ENCODE peak calls at places on chromosomes 6 and 20, in five cellular contexts. One of them, this sample, is unnamed.

GRCh38 chr6:131063028-131063763 is at the start of gene EPB41L2:
- DNase-seq in ureter: peak
- DNase-seq in small intestine: peak
- DNase-seq in SHP77 treated with DMSO at 0.1 percent for 48 hours: peak
- DNase-seq in uterus: peak
- DNase-seq in this sample: peak

GRCh38 chr20:58982406-58983114 is 1.5 kb downstream of the NELFCD start:
- DNase-seq in ureter: no peak
- DNase-seq in small intestine: no peak
- DNase-seq in SHP77 treated with DMSO at 0.1 percent for 48 hours: no peak
- DNase-seq in uterus: no peak
- DNase-seq in this sample: no peak

GRCh38 chr20:61899971-61900370 is 165.7 kb downstream of the TAF4 start:
- DNase-seq in ureter: no peak
- DNase-seq in small intestine: no peak
- DNase-seq in SHP77 treated with DMSO at 0.1 percent for 48 hours: no peak
- DNase-seq in uterus: no peak
- DNase-seq in this sample: no peak

GRCh38 chr20:32707691-32708581 is 34.2 kb upstream of the C20orf203 start:
- DNase-seq in ureter: no peak
- DNase-seq in small intestine: no peak
- DNase-seq in SHP77 treated with DMSO at 0.1 percent for 48 hours: no peak
- DNase-seq in uterus: no peak
- DNase-seq in this sample: no peak

GRCh38 chr6:16472349-16473069 is 234.1 kb downstream of the GMPR start:
- DNase-seq in ureter: no peak
- DNase-seq in small intestine: no peak
- DNase-seq in SHP77 treated with DMSO at 0.1 percent for 48 hours: no peak
- DNase-seq in uterus: no peak
- DNase-seq in this sample: no peak

GRCh38 chr6:7058250-7058923 is 49.4 kb upstream of the RREB1 start:
- DNase-seq in ureter: peak
- DNase-seq in small intestine: peak
- DNase-seq in SHP77 treated with DMSO at 0.1 percent for 48 hours: no peak
- DNase-seq in uterus: no peak
- DNase-seq in this sample: no peak

GRCh38 chr6:33288141-33288941 is 698 bp downstream of the WDR46 start:
- DNase-seq in ureter: no peak
- DNase-seq in small intestine: no peak
- DNase-seq in SHP77 treated with DMSO at 0.1 percent for 48 hours: no peak
- DNase-seq in uterus: no peak
- DNase-seq in this sample: no peak

GRCh38 chr20:23753194-23753548 is 2.4 kb upstream of the CST1 start:
- DNase-seq in ureter: no peak
- DNase-seq in small intestine: no peak
- DNase-seq in SHP77 treated with DMSO at 0.1 percent for 48 hours: no peak
- DNase-seq in uterus: no peak
- DNase-seq in this sample: no peak

GRCh38 chr6:16511723-16512584 is 249.3 kb downstream of the ATXN1 start:
- DNase-seq in ureter: no peak
- DNase-seq in small intestine: peak
- DNase-seq in SHP77 treated with DMSO at 0.1 percent for 48 hours: no peak
- DNase-seq in uterus: no peak
- DNase-seq in this sample: no peak

GRCh38 chr6:30810813-30811329 is 66.5 kb upstream of the IER3 start:
- DNase-seq in ureter: peak
- DNase-seq in small intestine: no peak
- DNase-seq in SHP77 treated with DMSO at 0.1 percent for 48 hours: no peak
- DNase-seq in uterus: no peak
- DNase-seq in this sample: peak